ENCODE peak calls at places on chromosome 22, in seven cellular contexts. Q, O, L, M, K, D and Z are unnamed samples.

GRCh38 chr22:36860821-36861659 is at the start of gene NCF4:
- DNase-seq in Q (peak), O (no peak), L (peak), M (no peak), K (peak), D (no peak), Z (peak)

GRCh38 chr22:38172489-38173155 is 9.0 kb downstream of the PLA2G6 start:
- DNase-seq in Q (no peak), O (no peak), L (no peak), M (peak), K (no peak), D (peak), Z (no peak)

GRCh38 chr22:48105254-48105653 is 1342.8 kb downstream of the TBC1D22A start:
- DNase-seq in Q (no peak), O (no peak), L (no peak), M (no peak), K (no peak), D (no peak), Z (no peak)

GRCh38 chr22:20550851-20551744 is 43.7 kb downstream of the MED15 start:
- DNase-seq in Q (peak), O (peak), L (no peak), M (peak), K (no peak), D (no peak), Z (no peak)

GRCh38 chr22:48603621-48604320 is 1223.9 kb downstream of the BRD1 start:
- DNase-seq in Q (no peak), O (no peak), L (no peak), M (no peak), K (no peak), D (no peak), Z (no peak)

GRCh38 chr22:21961886-21962654 is 9.4 kb upstream of the PPM1F start:
- DNase-seq in Q (no peak), O (no peak), L (no peak), M (peak), K (no peak), D (no peak), Z (no peak)

GRCh38 chr22:30424471-30425326 is 869 bp upstream of the MTFP1 start:
- DNase-seq in Q (no peak), O (no peak), L (peak), M (peak), K (no peak), D (no peak), Z (no peak)

GRCh38 chr22:47177334-47177815 is 414.9 kb downstream of the TBC1D22A start:
- DNase-seq in Q (no peak), O (no peak), L (no peak), M (no peak), K (no peak), D (no peak), Z (no peak)

GRCh38 chr22:23622634-23623033 is 9.5 kb downstream of the DRICH1 start:
- DNase-seq in Q (no peak), O (no peak), L (no peak), M (peak), K (no peak), D (no peak), Z (no peak)

GRCh38 chr22:31084811-31085492 is 3.8 kb downstream of the SMTN start:
- DNase-seq in Q (peak), O (peak), L (peak), M (peak), K (peak), D (no peak), Z (peak)